ENCODE peak calls at places on chromosomes 5 and 9, in eight cellular contexts. W is T47D, K is EL, B is neural crest cell, C is IMR-90, J is WERI-Rb-1, Z is Right ventricle myocardium superior, N is fibroblast of lung. P is an unnamed sample.

GRCh38 chr9:132499251-132499650 is 83.2 kb upstream of the BARHL1 start:
- DNase-seq in N (no peak), K (no peak), J (no peak), Z (no peak), C (no peak), B (no peak), W (no peak), P (no peak)

GRCh38 chr5:59348189-59348588 is 545.3 kb downstream of the PDE4D start:
- DNase-seq in W (no peak), N (no peak), J (no peak), K (no peak), Z (no peak), C (no peak), B (no peak), P (no peak)

GRCh38 chr5:132653716-132654115 is 4.3 kb upstream of the IL13 start:
- DNase-seq in N (no peak), Z (no peak), K (no peak), J (no peak), W (no peak), B (no peak), C (no peak), P (no peak)

GRCh38 chr5:31692561-31693221 is 53.8 kb downstream of the PDZD2 start:
- DNase-seq in C (no peak), Z (peak), J (no peak), B (no peak), N (no peak), K (no peak), W (no peak), P (no peak)

GRCh38 chr9:124355941-124356744 is 59.1 kb downstream of the PSMB7 start:
- DNase-seq in J (no peak), Z (no peak), K (no peak), C (no peak), W (no peak), B (no peak), N (no peak), P (no peak)

GRCh38 chr9:127004946-127005769 is 90.6 kb downstream of the RALGPS1 start:
- DNase-seq in W (no peak), Z (no peak), J (no peak), C (peak), B (no peak), K (no peak), N (no peak), P (peak)

GRCh38 chr5:14182761-14183160 is 39.6 kb downstream of the TRIO start:
- DNase-seq in N (no peak), J (no peak), K (no peak), C (no peak), W (no peak), B (no peak), Z (no peak), P (no peak)

GRCh38 chr9:126925876-126926275 is 11.3 kb downstream of the RALGPS1 start:
- DNase-seq in N (no peak), K (no peak), B (no peak), C (no peak), Z (no peak), W (no peak), J (peak), P (no peak)

GRCh38 chr5:104189031-104189430 is 626.4 kb upstream of the NUDT12 start:
- DNase-seq in C (peak), W (no peak), Z (no peak), N (peak), J (no peak), K (peak), B (no peak), P (peak)

GRCh38 chr5:17304282-17304681 is 86.9 kb downstream of the BASP1 start:
- DNase-seq in J (no peak), W (no peak), N (peak), B (no peak), Z (no peak), K (peak), C (peak), P (peak)

GRCh38 chr9:18996191-18996590 is 36.8 kb downstream of the SAXO1 start:
- DNase-seq in Z (no peak), B (no peak), C (no peak), K (no peak), W (no peak), N (no peak), J (no peak), P (no peak)

GRCh38 chr5:51028394-51028793 is 354.9 kb upstream of the ISL1 start:
- DNase-seq in N (no peak), Z (no peak), J (no peak), W (no peak), K (no peak), C (no peak), B (no peak), P (no peak)

GRCh38 chr9:98806394-98807069 is 938 bp upstream of the GALNT12 start:
- DNase-seq in N (peak), J (no peak), C (peak), K (no peak), B (no peak), W (no peak), Z (no peak), P (no peak)

GRCh38 chr9:90326219-90326618 is 316.4 kb downstream of the DIRAS2 start:
- DNase-seq in J (no peak), N (peak), K (no peak), Z (no peak), W (no peak), C (peak), B (no peak), P (peak)

GRCh38 chr5:124193371-124193789 is 553.1 kb downstream of the ZNF608 start:
- DNase-seq in J (no peak), W (no peak), K (peak), B (no peak), Z (no peak), C (peak), N (peak), P (peak)

GRCh38 chr5:172886974-172887491 is 53.0 kb downstream of the ERGIC1 start:
- DNase-seq in N (peak), W (no peak), C (peak), J (no peak), B (no peak), Z (peak), K (peak), P (peak)

GRCh38 chr9:109652112-109652511 is 127.9 kb upstream of the PALM2AKAP2 start:
- DNase-seq in N (peak), K (peak), B (no peak), J (no peak), W (no peak), Z (no peak), C (peak), P (peak)

GRCh38 chr5:374631-375335 is 53.3 kb downstream of the AHRR start:
- DNase-seq in C (no peak), B (no peak), J (no peak), K (no peak), W (no peak), Z (peak), N (no peak), P (no peak)

GRCh38 chr5:558326-558725 is 34.1 kb upstream of the SLC9A3 start:
- DNase-seq in C (no peak), B (no peak), J (peak), K (no peak), Z (no peak), W (no peak), N (no peak), P (no peak)

GRCh38 chr5:89847743-89848142 is 561.8 kb downstream of the CETN3 start:
- DNase-seq in K (no peak), Z (no peak), C (peak), B (no peak), W (no peak), J (no peak), N (no peak), P (peak)

GRCh38 chr5:126576974-126577373 is 18.0 kb downstream of the ALDH7A1 start:
- DNase-seq in C (no peak), B (no peak), Z (no peak), W (no peak), N (no peak), J (no peak), K (no peak), P (no peak)

GRCh38 chr5:56711191-56711590 is 104.2 kb upstream of the MAP3K1 start:
- DNase-seq in J (no peak), C (peak), K (peak), B (no peak), N (no peak), Z (no peak), W (no peak), P (peak)

GRCh38 chr9:136784249-136784996 is 6.7 kb upstream of the TMEM141 start:
- DNase-seq in K (peak), N (no peak), J (no peak), C (no peak), W (no peak), B (no peak), Z (no peak), P (no peak)